ENCODE peak calls at places on chromosomes 2 and 18, in five cellular contexts. E is heart left ventricle, U is H54, Y is A549, O is spleen. W is an unnamed sample.

GRCh38 chr2:33437297-33437696 is 39.2 kb upstream of the RASGRP3 start:
- DNase-seq in E (no peak), U (peak), Y (no peak), O (no peak), W (no peak)

GRCh38 chr2:201633862-201634261 is 9.4 kb downstream of the TMEM237 start:
- DNase-seq in E (no peak), U (no peak), Y (no peak), O (no peak), W (no peak)

GRCh38 chr2:9474361-9475117 is at the start of gene IAH1:
- DNase-seq in E (peak), U (peak), Y (peak), O (peak), W (peak)

GRCh38 chr2:84694088-84694622 is 177.9 kb downstream of the DNAH6 start:
- DNase-seq in E (no peak), U (no peak), Y (no peak), O (no peak), W (no peak)

GRCh38 chr18:59067873-59068272 is 71.8 kb upstream of the SEC11C start:
- DNase-seq in E (no peak), U (no peak), Y (peak), O (no peak), W (peak)

GRCh38 chr2:239337877-239338484 is 62.8 kb downstream of the HDAC4 start:
- DNase-seq in E (no peak), U (no peak), Y (no peak), O (no peak), W (no peak)

GRCh38 chr2:102294802-102295489 is 16.4 kb upstream of the IL1RL1 start:
- DNase-seq in E (no peak), U (no peak), Y (no peak), O (no peak), W (no peak)

GRCh38 chr2:199740111-199740428 is 110.9 kb downstream of the FTCDNL1 start:
- DNase-seq in E (no peak), U (no peak), Y (no peak), O (no peak), W (no peak)

GRCh38 chr2:131044757-131045150 is 48.5 kb downstream of the FAM168B start:
- DNase-seq in E (no peak), U (no peak), Y (no peak), O (no peak), W (no peak)

GRCh38 chr2:3128786-3129185 is 248.8 kb downstream of the EIPR1 start:
- DNase-seq in E (no peak), U (no peak), Y (no peak), O (no peak), W (no peak)

GRCh38 chr18:52499018-52499417 is 159.0 kb downstream of the DCC start:
- DNase-seq in E (no peak), U (no peak), Y (peak), O (no peak), W (no peak)

GRCh38 chr2:58757971-58758370 is 516.8 kb upstream of the FANCL start:
- DNase-seq in E (no peak), U (no peak), Y (no peak), O (no peak), W (peak)

GRCh38 chr2:240435457-240435954 is at the start of gene GPC1:
- DNase-seq in E (peak), U (peak), Y (peak), O (peak), W (no peak)

GRCh38 chr2:145749556-145749955 is 1229.6 kb upstream of the ZEB2 start:
- DNase-seq in E (no peak), U (no peak), Y (no peak), O (no peak), W (peak)

GRCh38 chr2:196849895-196850294 is 40.7 kb upstream of the C2orf66 start:
- DNase-seq in E (no peak), U (peak), Y (peak), O (no peak), W (no peak)

GRCh38 chr2:16629770-16630169 is 35.9 kb downstream of the CYRIA start:
- DNase-seq in E (no peak), U (no peak), Y (no peak), O (no peak), W (no peak)

GRCh38 chr2:172677363-172677762 is 58.3 kb upstream of the RAPGEF4 start:
- DNase-seq in E (no peak), U (no peak), Y (no peak), O (no peak), W (no peak)

GRCh38 chr2:113818382-113818951 is 62.0 kb upstream of the SLC35F5 start:
- DNase-seq in E (peak), U (peak), Y (peak), O (no peak), W (no peak)

GRCh38 chr2:212727751-212728150 is 189.1 kb upstream of the ERBB4 start:
- DNase-seq in E (no peak), U (no peak), Y (no peak), O (no peak), W (no peak)

GRCh38 chr2:235894839-235895238 is 273.3 kb downstream of the GBX2 start:
- DNase-seq in E (no peak), U (no peak), Y (no peak), O (no peak), W (no peak)

GRCh38 chr2:227163445-227163997 is 484 bp downstream of the COL4A4 start:
- DNase-seq in E (peak), U (peak), Y (peak), O (peak), W (no peak)

DNA sequence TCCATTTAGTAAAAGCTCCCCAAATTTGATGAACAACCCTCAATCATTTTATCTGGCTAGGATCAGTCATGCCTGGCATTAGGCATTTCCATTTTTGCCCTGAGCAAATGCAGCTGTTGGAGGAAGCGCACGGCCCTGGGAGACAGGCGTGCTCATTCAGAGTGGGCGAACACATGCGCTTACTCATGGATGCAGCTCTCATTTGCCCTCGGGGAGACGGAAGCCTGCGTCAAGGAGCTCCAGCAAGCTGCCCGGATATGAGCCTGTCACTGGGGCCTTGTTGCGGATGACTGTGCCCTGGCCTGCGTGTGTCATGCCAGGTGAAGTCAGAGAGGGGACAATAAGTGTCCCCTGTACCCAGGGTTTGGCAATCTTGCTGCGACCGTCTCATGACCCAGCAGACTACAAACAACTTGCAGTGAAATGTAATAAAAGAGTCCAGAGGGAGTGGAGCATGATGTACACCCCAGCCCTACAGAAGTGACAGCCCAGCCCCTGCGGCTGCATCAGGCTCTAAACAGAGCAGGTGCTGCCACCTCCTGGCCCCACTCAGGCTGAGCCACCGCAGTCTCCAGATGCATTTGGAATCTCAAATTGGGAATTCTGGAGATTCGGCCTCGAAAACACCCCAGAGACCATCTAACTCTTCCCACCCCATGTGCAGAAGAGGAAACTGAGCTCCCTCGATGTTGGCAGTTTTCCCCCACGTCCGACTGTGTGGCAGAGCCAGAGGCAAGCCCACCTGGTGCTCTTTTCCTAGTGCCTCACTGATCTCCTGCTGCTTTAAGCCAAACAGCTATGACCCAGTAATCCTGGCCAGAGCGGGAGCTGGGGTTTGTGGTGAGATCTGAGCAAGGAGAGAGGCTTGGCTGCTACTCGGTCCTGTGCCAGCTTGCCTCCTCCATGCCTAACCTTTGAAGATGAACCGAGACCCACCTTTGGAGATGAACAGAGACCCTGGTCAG is 105.0 kb upstream of the ALK start:
- DNase-seq in E (peak), U (peak), Y (peak), O (no peak), W (peak)
- TF ChIP-seq POLR2A in E (no peak), U (no peak), Y (no peak), O (no peak), W (no peak)

GRCh38 chr2:110677530-110678456 is at the start of gene BUB1:
- DNase-seq in E (peak), U (peak), Y (peak), O (peak), W (peak)
- TF ChIP-seq POLR2A in E (peak), U (peak), Y (peak), O (no peak), W (peak)

DNA sequence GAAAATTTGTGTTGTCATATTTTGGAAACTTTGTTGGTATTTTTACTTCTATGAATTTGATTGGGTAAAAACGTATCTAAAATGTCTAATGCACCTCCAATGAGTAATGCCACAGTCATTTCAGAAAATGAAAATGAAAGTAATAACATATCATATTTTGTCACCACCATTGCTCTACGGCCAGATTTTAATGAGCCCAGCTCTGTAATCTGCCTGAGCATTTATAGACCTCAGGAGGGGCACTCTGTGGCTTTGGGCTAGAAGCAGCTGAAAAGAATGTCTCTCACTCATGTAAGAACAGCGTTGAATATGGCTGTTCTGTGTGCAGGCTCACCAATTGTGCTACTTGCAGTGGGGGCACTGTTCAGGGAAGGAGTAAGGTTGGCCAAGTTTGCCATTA is 32.7 kb upstream of the ABCA12 start:
- DNase-seq in E (no peak), U (peak), Y (no peak), O (no peak), W (no peak)
- TF ChIP-seq POLR2A in E (no peak), U (no peak), Y (no peak), O (no peak), W (no peak)

GRCh38 chr2:138501427-138502252 is at the start of gene SPOPL:
- DNase-seq in E (peak), U (peak), Y (peak), O (peak), W (peak)
- TF ChIP-seq POLR2A in E (peak), U (peak), Y (peak), O (no peak), W (peak)